ENCODE peak calls at places on chromosomes 1 and 21, in nine cellular contexts. H, J, P, U, N, S, G, T and W are unnamed samples.

GRCh38 chr1:96562094-96562493 is 159.5 kb upstream of the PTBP2 start:
- DNase-seq in G (no peak), J (no peak), U (no peak), S (no peak), N (no peak), T (no peak), P (no peak), H (no peak), W (no peak)

GRCh38 chr1:230809205-230809990 is 58.9 kb downstream of the C1orf198 start:
- DNase-seq in G (no peak), N (no peak), T (no peak), H (no peak), U (no peak), J (no peak), P (no peak), S (no peak), W (no peak)

GRCh38 chr1:164210211-164210739 is 348.7 kb upstream of the PBX1 start:
- DNase-seq in G (no peak), N (no peak), T (no peak), P (no peak), J (no peak), U (no peak), H (no peak), S (no peak), W (no peak)

GRCh38 chr1:221712776-221713431 is 29.0 kb downstream of the DUSP10 start:
- DNase-seq in G (no peak), N (no peak), J (no peak), H (peak), U (no peak), S (no peak), P (peak), T (no peak), W (no peak)

GRCh38 chr21:36041910-36042309 is 18.4 kb downstream of the SETD4 start:
- DNase-seq in H (no peak), U (no peak), G (no peak), J (no peak), P (no peak), T (no peak), N (no peak), S (no peak), W (no peak)

GRCh38 chr1:20324704-20325406 is 34.2 kb downstream of the VWA5B1 start:
- DNase-seq in N (no peak), S (no peak), P (no peak), J (no peak), H (no peak), U (no peak), T (no peak), G (no peak), W (no peak)

GRCh38 chr1:58932820-58933598 is 149.2 kb upstream of the JUN start:
- DNase-seq in J (no peak), P (no peak), G (peak), T (peak), U (peak), H (peak), N (peak), S (no peak), W (no peak)

GRCh38 chr1:58608945-58609344 is 31.9 kb upstream of the TACSTD2 start:
- DNase-seq in N (no peak), U (no peak), T (no peak), J (no peak), S (no peak), H (no peak), G (no peak), P (no peak), W (no peak)

GRCh38 chr1:39268112-39268581 is 63.7 kb downstream of the MACF1 start:
- DNase-seq in J (peak), U (no peak), H (no peak), P (no peak), S (peak), G (peak), N (no peak), T (peak), W (no peak)

GRCh38 chr1:90000934-90001676 is 6.2 kb downstream of the ZNF326 start:
- DNase-seq in H (no peak), G (no peak), S (no peak), N (peak), J (no peak), U (no peak), T (no peak), P (no peak), W (no peak)

GRCh38 chr1:198584163-198584562 is 43.7 kb upstream of the ATP6V1G3 start:
- DNase-seq in S (no peak), U (no peak), J (no peak), H (no peak), N (no peak), G (no peak), T (no peak), P (no peak), W (no peak)

GRCh38 chr1:110053557-110054428 is 16.7 kb downstream of the ALX3 start:
- DNase-seq in H (peak), U (peak), J (peak), G (peak), P (peak), S (peak), N (peak), T (no peak), W (no peak)

GRCh38 chr1:42944207-42944928 is 14.3 kb downstream of the SLC2A1 start:
- DNase-seq in N (no peak), T (no peak), H (no peak), G (no peak), U (peak), S (no peak), P (no peak), J (no peak), W (no peak)

GRCh38 chr1:99808391-99809115 is 41.6 kb upstream of the AGL start:
- DNase-seq in N (peak), S (peak), H (no peak), U (peak), J (peak), T (peak), P (peak), G (peak), W (no peak)

GRCh38 chr1:204591473-204592090 is 75.4 kb downstream of the MDM4 start:
- DNase-seq in U (peak), J (no peak), S (no peak), N (no peak), P (no peak), T (peak), H (no peak), G (peak), W (no peak)

GRCh38 chr1:23916209-23917131 is 3.3 kb upstream of the CNR2 start:
- DNase-seq in G (peak), H (peak), N (peak), U (peak), T (peak), P (peak), J (peak), S (peak), W (no peak)

GRCh38 chr1:158999301-159000069 is 10.2 kb upstream of the IFI16 start:
- DNase-seq in H (no peak), G (peak), T (peak), S (peak), N (peak), U (peak), J (peak), P (no peak), W (no peak)

GRCh38 chr1:42962641-42963377 is 4.1 kb upstream of the SLC2A1 start:
- DNase-seq in T (peak), J (peak), G (peak), H (no peak), N (peak), P (no peak), S (no peak), U (no peak), W (no peak)

GRCh38 chr1:246165826-246166709 is 341.0 kb downstream of the SMYD3 start:
- DNase-seq in P (no peak), S (no peak), H (no peak), U (no peak), J (no peak), N (peak), G (no peak), T (no peak), W (no peak)

GRCh38 chr1:210855440-210855839 is 278.5 kb downstream of the KCNH1 start:
- DNase-seq in T (no peak), G (no peak), S (no peak), P (no peak), H (no peak), J (no peak), N (no peak), U (no peak), W (no peak)

GRCh38 chr1:82319526-82319925 is 518.8 kb downstream of the ADGRL2 start:
- DNase-seq in N (no peak), J (no peak), H (no peak), P (no peak), G (no peak), S (no peak), T (peak), U (no peak), W (no peak)

GRCh38 chr1:92184632-92185031 is 33.1 kb upstream of the C1orf146 start:
- DNase-seq in S (no peak), P (no peak), N (no peak), G (peak), T (peak), H (no peak), J (no peak), U (no peak), W (no peak)

GRCh38 chr1:204266504-204267034 is 52.8 kb upstream of the GOLT1A start:
- DNase-seq in N (peak), T (no peak), P (no peak), U (peak), H (no peak), S (no peak), J (no peak), G (peak), W (no peak)

GRCh38 chr1:4170548-4170947 is 270.5 kb upstream of the C1orf174 start:
- DNase-seq in J (no peak), S (no peak), U (no peak), G (no peak), H (no peak), T (no peak), N (no peak), P (no peak), W (no peak)

GRCh38 chr1:27144920-27145661 is 9.8 kb downstream of the SLC9A1 start:
- DNase-seq in G (peak), J (no peak), U (no peak), N (no peak), H (no peak), T (peak), P (no peak), S (no peak), W (no peak)

GRCh38 chr1:161726631-161727342 is 5.4 kb downstream of the FCRLB start:
- DNase-seq in H (peak), J (peak), G (peak), N (peak), S (peak), U (peak), P (peak), T (peak), W (no peak)

GRCh38 chr21:37273911-37274690 is 7.0 kb upstream of the VPS26C start:
- DNase-seq in P (no peak), H (no peak), U (no peak), G (no peak), S (no peak), N (no peak), J (no peak), T (no peak), W (no peak)

GRCh38 chr1:53485478-53486394 is 26.5 kb downstream of the DMRTB1 start:
- DNase-seq in U (peak), N (peak), H (peak), G (peak), J (peak), P (peak), T (peak), S (peak), W (no peak)

GRCh38 chr1:41917835-41918449 is 780 bp downstream of the HIVEP3 start:
- DNase-seq in G (no peak), J (peak), T (peak), N (peak), U (peak), H (peak), S (peak), P (no peak), W (no peak)

GRCh38 chr1:154502742-154503111 is 515 bp upstream of the SHE start:
- DNase-seq in N (no peak), P (no peak), S (no peak), J (peak), U (no peak), H (no peak), T (no peak), G (no peak), W (no peak)

GRCh38 chr1:203407301-203407700 is 56.4 kb upstream of the FMOD start:
- DNase-seq in T (no peak), U (no peak), G (no peak), P (no peak), J (no peak), H (no peak), N (no peak), S (no peak), W (no peak)

GRCh38 chr1:93346472-93346991 is 825 bp downstream of the DR1 start:
- DNase-seq in P (peak), G (peak), S (peak), N (peak), J (no peak), U (peak), H (no peak), T (peak), W (no peak)

GRCh38 chr1:55472784-55473183 is 257.6 kb upstream of the USP24 start:
- DNase-seq in T (peak), S (peak), G (peak), P (no peak), U (no peak), N (peak), J (no peak), H (no peak), W (no peak)

GRCh38 chr1:155219592-155220031 is 11.1 kb downstream of the MTX1 start:
- DNase-seq in T (no peak), S (peak), G (no peak), H (no peak), U (no peak), J (peak), N (no peak), P (no peak), W (no peak)

GRCh38 chr1:245059806-245060424 is 94.9 kb upstream of the KIF26B start:
- DNase-seq in J (no peak), G (no peak), U (no peak), S (no peak), N (no peak), P (no peak), T (no peak), H (no peak), W (no peak)

GRCh38 chr1:58857673-58858343 is 74.0 kb upstream of the JUN start:
- DNase-seq in J (no peak), S (no peak), N (no peak), P (no peak), H (no peak), U (no peak), G (no peak), T (no peak), W (no peak)

GRCh38 chr21:42021751-42022430 is 11.7 kb upstream of the ZBTB21 start:
- DNase-seq in P (no peak), S (no peak), G (no peak), T (no peak), J (peak), N (no peak), H (no peak), U (no peak), W (no peak)

GRCh38 chr1:6497215-6497866 is 5.9 kb upstream of the PLEKHG5 start:
- DNase-seq in S (peak), U (no peak), P (no peak), J (peak), T (peak), H (no peak), N (no peak), G (no peak), W (no peak)